ENCODE peak calls at places on chromosomes 6 and 20, in nine cellular contexts. A is HT-29, U is H4, P is D341Med, W is fibroblast of the aortic adventitia, J is brain microvascular endothelial cell, S is prostate gland, H is left ventricle myocardium inferior, L is SW480. R is an unnamed sample.

GRCh38 chr6:15822835-15823234 is 160.0 kb upstream of the DTNBP1 start:
- DNase-seq in P (no peak), U (no peak), S (no peak), H (no peak), A (no peak), J (no peak), W (no peak), L (no peak), R (no peak)

GRCh38 chr20:54321688-54322087 is 113.8 kb downstream of the PFDN4 start:
- DNase-seq in W (no peak), H (no peak), A (no peak), P (no peak), L (no peak), U (no peak), J (no peak), S (no peak), R (no peak)

GRCh38 chr6:151051164-151051563 is 185.7 kb downstream of the MTHFD1L start:
- DNase-seq in W (no peak), L (no peak), H (no peak), S (no peak), U (no peak), A (no peak), J (no peak), P (no peak), R (no peak)

GRCh38 chr20:15867899-15868298 is 705.3 kb downstream of the KIF16B start:
- DNase-seq in L (no peak), S (no peak), A (peak), U (peak), P (peak), J (no peak), W (no peak), H (no peak), R (no peak)

GRCh38 chr6:157779705-157780604 is 43.1 kb upstream of the SNX9 start:
- DNase-seq in S (no peak), U (peak), H (no peak), W (peak), J (no peak), P (no peak), A (no peak), L (peak), R (no peak)

GRCh38 chr20:63453029-63453523 is 19.4 kb downstream of the KCNQ2 start:
- DNase-seq in H (no peak), J (no peak), A (no peak), W (no peak), U (no peak), P (no peak), S (no peak), L (peak), R (no peak)

GRCh38 chr6:117783280-117783679 is 108.0 kb downstream of the NUS1 start:
- DNase-seq in U (no peak), J (no peak), W (no peak), A (no peak), H (no peak), L (no peak), P (no peak), S (no peak), R (no peak)

GRCh38 chr6:26536571-26537159 is 1.5 kb upstream of the HMGN4 start:
- DNase-seq in J (peak), U (peak), L (peak), A (no peak), H (no peak), W (peak), S (no peak), P (no peak), R (peak)

GRCh38 chr6:23412770-23413169 is 713.2 kb upstream of the NRSN1 start:
- DNase-seq in H (no peak), L (no peak), U (no peak), S (no peak), A (no peak), J (no peak), P (no peak), W (no peak), R (no peak)

GRCh38 chr6:1580109-1580508 is 29.6 kb upstream of the FOXC1 start:
- DNase-seq in S (no peak), W (peak), L (no peak), H (no peak), P (no peak), A (no peak), J (peak), U (no peak), R (no peak)

GRCh38 chr20:19903168-19903676 is 113.9 kb upstream of the NAA20 start:
- DNase-seq in P (no peak), W (no peak), U (peak), H (no peak), L (peak), J (peak), A (peak), S (peak), R (peak)

GRCh38 chr6:156107514-156108150 is 652.0 kb upstream of the NOX3 start:
- DNase-seq in U (no peak), S (peak), H (no peak), J (no peak), W (no peak), P (no peak), L (no peak), A (no peak), R (no peak)

GRCh38 chr20:20360464-20360863 is 7.4 kb upstream of the INSM1 start:
- DNase-seq in L (peak), S (peak), H (no peak), W (peak), J (peak), U (peak), A (peak), P (peak), R (peak)

GRCh38 chr6:31737315-31738047 is 1.2 kb upstream of the CLIC1 start:
- DNase-seq in H (no peak), J (no peak), P (no peak), A (peak), S (no peak), U (no peak), L (peak), W (no peak), R (peak)

GRCh38 chr20:48124181-48124782 is 339.0 kb upstream of the SULF2 start:
- DNase-seq in W (no peak), U (no peak), H (no peak), A (no peak), P (no peak), J (no peak), L (no peak), S (no peak), R (no peak)